ENCODE peak calls at places on chromosomes 2 and 18, in ten cellular contexts. R, F, A, H, D, P, Z, T, U and X are unnamed samples.

GRCh38 chr2:143717532-143718168 is 588.4 kb downstream of the ARHGAP15 start:
- DNase-seq in A (no peak), R (peak; percentile 7), U (peak; percentile 49), P (no peak), T (no peak), Z (no peak), D (no peak), F (no peak), H (no peak), X (no peak)

GRCh38 chr18:449374-449773 is 51.1 kb downstream of the COLEC12 start:
- DNase-seq in Z (no peak), T (no peak), D (peak; percentile 74), R (no peak), P (no peak), U (no peak), F (no peak), A (no peak), H (peak; percentile 88), X (no peak)

GRCh38 chr2:128384956-128385355 is 66.3 kb upstream of the HS6ST1 start:
- DNase-seq in F (no peak), R (no peak), Z (no peak), H (no peak), A (no peak), T (no peak), P (no peak), U (no peak), D (peak; percentile 23), X (no peak)

GRCh38 chr2:6523476-6523875 is 342.2 kb downstream of the CMPK2 start:
- DNase-seq in A (no peak), T (no peak), F (no peak), Z (no peak), U (no peak), H (no peak), D (no peak), P (no peak), R (no peak), X (no peak)

GRCh38 chr18:22563098-22563707 is 145.5 kb upstream of the CTAGE1 start:
- DNase-seq in H (peak; percentile 39), P (peak; percentile 81), A (peak; percentile 71), Z (peak; percentile 90), U (peak; percentile 98), D (peak; percentile 40), T (no peak), R (peak; percentile 72), F (no peak), X (peak; percentile 84)

GRCh38 chr18:70058916-70059315 is 111.2 kb upstream of the CD226 start:
- DNase-seq in U (no peak), R (no peak), T (no peak), Z (no peak), D (no peak), H (no peak), P (no peak), A (no peak), F (no peak), X (no peak)

GRCh38 chr2:40668435-40668834 is 216.5 kb upstream of the SLC8A1 start:
- DNase-seq in R (peak; percentile 57), P (peak; percentile 72), T (peak; percentile 62), Z (peak; percentile 75), A (no peak), U (peak; percentile 60), D (no peak), H (no peak), F (peak; percentile 59), X (no peak)

GRCh38 chr2:2788076-2788475 is 457.0 kb upstream of the MYT1L start:
- DNase-seq in R (no peak), D (no peak), A (no peak), H (no peak), Z (no peak), F (no peak), U (no peak), T (no peak), P (no peak), X (no peak)

GRCh38 chr18:46474487-46475366 is 182.3 kb downstream of the LOXHD1 start:
- DNase-seq in P (no peak), R (no peak), A (no peak), H (no peak), F (no peak), D (no peak), U (no peak), T (no peak), Z (no peak), X (no peak)

GRCh38 chr2:20129320-20130274 is 78.2 kb upstream of the LAPTM4A start:
- DNase-seq in F (no peak), A (no peak), D (peak; percentile 65), U (no peak), H (peak; percentile 72), Z (no peak), P (no peak), T (no peak), R (no peak), X (no peak)

GRCh38 chr2:238286987-238287386 is 1.4 kb downstream of the PER2 start:
- DNase-seq in P (no peak), D (no peak), R (no peak), U (no peak), H (peak; percentile 54), Z (peak; percentile 11), T (no peak), F (no peak), A (no peak), X (no peak)

GRCh38 chr18:45330170-45330594 is 285.1 kb upstream of the SLC14A2 start:
- DNase-seq in Z (peak; percentile 84), T (no peak), U (no peak), H (no peak), D (no peak), F (no peak), R (no peak), A (no peak), P (peak; percentile 42), X (no peak)

GRCh38 chr2:38433607-38433975 is 56.5 kb upstream of the ATL2 start:
- DNase-seq in A (no peak), D (no peak), P (no peak), T (no peak), U (no peak), H (no peak), R (no peak), F (no peak), Z (no peak), X (no peak)

GRCh38 chr2:145138626-145139025 is 618.7 kb upstream of the ZEB2 start:
- DNase-seq in Z (no peak), P (no peak), R (no peak), T (no peak), F (no peak), U (no peak), D (no peak), A (no peak), H (no peak), X (no peak)

GRCh38 chr18:8754995-8755955 is 49.9 kb downstream of the MTCL1 start:
- DNase-seq in Z (peak; percentile 80), R (peak; percentile 57), U (peak; percentile 23), D (no peak), F (no peak), H (peak; percentile 39), A (no peak), P (no peak), T (no peak), X (peak; percentile 44)

GRCh38 chr2:178241852-178242551 is 47.7 kb downstream of the OSBPL6 start:
- DNase-seq in U (peak; percentile 97), H (peak; percentile 77), Z (peak; percentile 94), A (peak; percentile 96), F (peak; percentile 61), R (peak; percentile 83), D (peak; percentile 37), P (peak; percentile 85), T (peak; percentile 62), X (peak; percentile 96)

GRCh38 chr2:8027387-8027786 is 654.5 kb upstream of the ID2 start:
- DNase-seq in T (no peak), D (no peak), H (no peak), P (no peak), A (no peak), Z (no peak), R (no peak), F (no peak), U (no peak), X (no peak)

GRCh38 chr2:77016964-77017363 is 505.2 kb downstream of the LRRTM4 start:
- DNase-seq in R (no peak), H (no peak), D (no peak), Z (no peak), P (no peak), F (no peak), A (no peak), T (no peak), U (no peak), X (no peak)

GRCh38 chr2:220455389-220455788 is 828.0 kb downstream of the SLC4A3 start:
- DNase-seq in F (no peak), P (peak; percentile 70), H (no peak), U (no peak), T (no peak), R (peak; percentile 27), D (no peak), A (no peak), Z (peak; percentile 46), X (no peak)

GRCh38 chr2:12032975-12033374 is 286.5 kb downstream of the LPIN1 start:
- DNase-seq in H (no peak), U (no peak), P (no peak), A (no peak), Z (peak; percentile 37), D (no peak), T (no peak), F (no peak), R (no peak), X (no peak)

GRCh38 chr18:76353046-76353445 is 142.0 kb downstream of the ZNF516 start:
- DNase-seq in F (no peak), T (no peak), H (no peak), R (no peak), P (no peak), Z (no peak), D (no peak), U (no peak), A (no peak), X (no peak)

GRCh38 chr2:10057231-10058107 is 14.1 kb downstream of the KLF11 start:
- DNase-seq in T (peak; percentile 70), D (peak; percentile 57), H (no peak), P (peak; percentile 24), R (peak; percentile 75), U (peak; percentile 81), Z (peak; percentile 80), A (no peak), F (no peak), X (peak; percentile 24)
- TF ChIP-seq CTCF in T (no peak), D (no peak), H (no peak), P (no peak), R (no peak), U (no peak), Z (no peak), A (no peak), F (no peak), X (no peak)

GRCh38 chr2:230129343-230129742 is 60.6 kb upstream of the SLC16A14 start:
- DNase-seq in Z (peak; percentile 45), P (no peak), F (no peak), U (no peak), H (no peak), D (no peak), A (no peak), R (peak; percentile 66), T (no peak), X (no peak)
- H3K4me3 ChIP-seq in Z (no peak overlapping the region), P (no peak overlapping the region), F (no peak overlapping the region), U (no peak overlapping the region), H (no peak overlapping the region), D (no peak overlapping the region), A (no peak overlapping the region), R (peak overlapping the region; percentile 35), T (peak overlapping the region; percentile 2), X (no peak overlapping the region)

GRCh38 chr18:59055345-59056032 is 84.2 kb upstream of the SEC11C start:
- DNase-seq in A (no peak), P (no peak), U (peak; percentile 49), R (peak; percentile 5), H (no peak), Z (no peak), D (no peak), T (no peak), F (no peak), X (no peak)
- TF ChIP-seq CTCF in A (peak; percentile 33), P (no peak), U (peak; percentile 43), R (peak; percentile 5), H (no peak), Z (peak; percentile 4), D (no peak), T (no peak), F (no peak), X (no peak)

GRCh38 chr2:241273552-241273988 is 41.9 kb downstream of the HDLBP start:
- DNase-seq in H (no peak), Z (no peak), T (no peak), D (peak; percentile 17), R (no peak), P (no peak), F (no peak), U (no peak), A (no peak), X (no peak)
- H3K4me3 ChIP-seq in H (no peak overlapping the region), Z (peak overlapping the region; percentile 71), T (peak overlapping the region; percentile 100), D (peak overlapping the region; percentile 98), R (peak overlapping the region; percentile 61), P (no peak overlapping the region), F (no peak overlapping the region), U (no peak overlapping the region), A (no peak overlapping the region), X (peak overlapping the region; percentile 76)